ENCODE peak calls at places on chromosomes 3 and 15, in eight cellular contexts. A, I, J, G, T, V, H and Z are unnamed samples.

GRCh38 chr3:117454928-117455327 is 745.3 kb downstream of the TUSC7 start:
- DNase-seq in A (no peak), T (no peak), J (no peak), V (no peak), I (no peak), H (no peak), G (no peak), Z (peak; percentile 19)

GRCh38 chr15:48560321-48561051 is 85.0 kb downstream of the FBN1 start:
- DNase-seq in T (no peak), A (no peak), H (peak; percentile 59), I (peak; percentile 60), J (no peak), V (no peak), G (peak; percentile 44), Z (peak; percentile 71)

GRCh38 chr3:11029948-11030347 is 37.4 kb downstream of the SLC6A1 start:
- DNase-seq in I (no peak), V (no peak), H (no peak), T (no peak), A (no peak), G (no peak), J (no peak), Z (no peak)

GRCh38 chr3:67083277-67083676 is 85.2 kb downstream of the KBTBD8 start:
- DNase-seq in G (peak; percentile 39), H (peak; percentile 77), A (no peak), V (no peak), I (no peak), J (no peak), T (peak; percentile 7), Z (no peak)

GRCh38 chr15:23648920-23649515 is 1.4 kb upstream of the MAGEL2 start:
- DNase-seq in V (no peak), I (no peak), A (no peak), H (no peak), G (peak; percentile 4), J (peak; percentile 45), T (no peak), Z (peak; percentile 25)

GRCh38 chr3:13103416-13104058 is 30.3 kb upstream of the IQSEC1 start:
- DNase-seq in H (no peak), J (no peak), G (no peak), T (no peak), V (no peak), I (no peak), A (no peak), Z (no peak)

GRCh38 chr15:31060429-31061140 is 40.9 kb downstream of the TRPM1 start:
- DNase-seq in V (no peak), J (no peak), I (no peak), A (no peak), T (no peak), H (no peak), G (no peak), Z (no peak)

GRCh38 chr3:185332026-185332735 is 30.8 kb upstream of the MAP3K13 start:
- DNase-seq in V (no peak), T (no peak), I (no peak), A (no peak), H (peak; percentile 81), J (no peak), G (peak; percentile 56), Z (peak; percentile 48)

GRCh38 chr3:196650740-196651311 is 11.3 kb downstream of the NRROS start:
- DNase-seq in V (peak; percentile 42), A (peak; percentile 79), H (peak; percentile 97), T (no peak), G (peak; percentile 98), I (peak; percentile 75), J (peak; percentile 64), Z (peak; percentile 96)

GRCh38 chr15:90818251-90819210 is 49.9 kb upstream of the FURIN start:
- DNase-seq in H (no peak), V (no peak), I (no peak), T (no peak), A (no peak), G (no peak), J (no peak), Z (no peak)
- H3K4me3 ChIP-seq in H (no peak overlapping the region), V (no peak overlapping the region), I (no peak overlapping the region), T (no peak overlapping the region), A (no peak overlapping the region), G (no peak overlapping the region), J (no peak overlapping the region), Z (no peak overlapping the region)

GRCh38 chr3:16801698-16802097 is 83.1 kb upstream of the PLCL2 start:
- DNase-seq in J (no peak), V (no peak), A (no peak), G (peak; percentile 84), I (no peak), T (no peak), H (peak; percentile 51), Z (peak; percentile 40)
- H3K4me3 ChIP-seq in J (no peak overlapping the region), V (no peak overlapping the region), A (no peak overlapping the region), G (no peak overlapping the region), I (no peak overlapping the region), T (no peak overlapping the region), H (no peak overlapping the region), Z (no peak overlapping the region)

DNA sequence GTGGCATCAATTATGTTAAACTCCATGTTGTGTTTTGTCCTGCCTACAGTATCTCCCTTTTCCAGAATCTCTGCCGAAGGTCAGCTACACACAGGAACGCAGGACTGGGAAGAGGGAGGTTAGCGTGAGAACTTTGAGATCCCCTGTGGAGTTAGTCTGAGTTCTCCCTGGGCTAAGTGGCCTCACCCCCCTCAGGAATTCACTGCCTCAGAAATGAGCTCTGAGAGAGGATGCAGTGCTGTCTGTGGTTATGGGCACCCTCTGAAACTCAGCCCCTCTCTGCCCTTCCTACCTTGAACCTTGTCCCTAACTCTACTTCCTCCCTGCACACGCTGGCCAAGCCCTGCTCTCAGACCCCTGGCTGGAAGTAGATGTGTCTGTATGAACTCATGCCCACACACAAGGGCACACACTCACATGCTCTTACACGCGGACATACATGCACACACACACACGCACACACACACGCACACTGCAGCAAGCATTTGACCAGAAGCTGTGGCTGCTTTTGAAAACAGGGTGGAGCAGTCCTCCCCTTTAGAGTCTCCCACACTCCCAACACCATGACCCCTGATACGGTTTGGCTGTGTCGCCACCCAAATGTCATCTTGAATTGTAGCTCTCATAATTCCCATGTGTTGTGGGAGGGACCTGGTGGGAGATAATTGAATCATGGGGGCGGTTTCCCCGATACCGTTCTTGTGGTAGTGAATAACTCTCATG is 5.3 kb upstream of the VIPR1 start:
- DNase-seq in G (peak; percentile 44), J (no peak), H (peak; percentile 71), I (no peak), T (no peak), V (no peak), A (no peak), Z (peak; percentile 68)
- H3K4me3 ChIP-seq in G (no peak overlapping the region), J (no peak overlapping the region), H (no peak overlapping the region), I (peak overlapping the region; percentile 18), T (no peak overlapping the region), V (no peak overlapping the region), A (no peak overlapping the region), Z (peak overlapping the region; percentile 48)

DNA sequence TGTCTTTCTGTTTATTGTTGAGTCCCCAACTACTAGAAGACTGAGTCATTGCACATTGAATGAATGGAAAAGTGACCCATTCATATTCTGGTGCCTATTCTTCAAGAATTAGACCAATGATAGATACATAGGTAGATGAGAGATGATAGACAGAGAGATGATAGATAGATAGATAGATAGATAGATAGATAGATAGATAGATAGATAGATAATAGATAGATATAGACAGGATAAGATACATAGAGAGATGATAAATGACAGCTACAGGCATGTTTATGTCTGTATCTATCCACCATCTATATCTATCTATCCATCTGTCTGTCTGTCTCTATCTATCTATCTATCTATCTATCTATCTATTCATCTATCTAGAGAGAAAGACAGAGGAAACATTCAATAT is 170.3 kb upstream of the ARRDC4 start:
- DNase-seq in I (no peak), H (no peak), V (no peak), A (no peak), J (no peak), G (no peak), T (no peak), Z (no peak)
- H3K4me3 ChIP-seq in I (no peak overlapping the region), H (no peak overlapping the region), V (no peak overlapping the region), A (no peak overlapping the region), J (no peak overlapping the region), G (no peak overlapping the region), T (no peak overlapping the region), Z (no peak overlapping the region)

GRCh38 chr3:114456742-114457141 is 162.9 kb downstream of the TIGIT start:
- DNase-seq in H (no peak), G (no peak), I (no peak), T (no peak), J (no peak), V (no peak), A (no peak), Z (no peak)

GRCh38 chr3:114452176-114452744 is 158.4 kb downstream of the TIGIT start:
- DNase-seq in A (no peak), T (no peak), J (peak; percentile 8), V (no peak), I (no peak), G (no peak), H (no peak), Z (no peak)

GRCh38 chr3:114453296-114453888 is 159.6 kb downstream of the TIGIT start:
- DNase-seq in J (no peak), A (no peak), V (no peak), T (no peak), H (no peak), I (no peak), G (no peak), Z (no peak)

GRCh38 chr3:114455432-114455831 is 161.6 kb downstream of the TIGIT start:
- DNase-seq in T (no peak), H (no peak), J (no peak), V (no peak), G (no peak), A (no peak), I (no peak), Z (no peak)

DNA sequence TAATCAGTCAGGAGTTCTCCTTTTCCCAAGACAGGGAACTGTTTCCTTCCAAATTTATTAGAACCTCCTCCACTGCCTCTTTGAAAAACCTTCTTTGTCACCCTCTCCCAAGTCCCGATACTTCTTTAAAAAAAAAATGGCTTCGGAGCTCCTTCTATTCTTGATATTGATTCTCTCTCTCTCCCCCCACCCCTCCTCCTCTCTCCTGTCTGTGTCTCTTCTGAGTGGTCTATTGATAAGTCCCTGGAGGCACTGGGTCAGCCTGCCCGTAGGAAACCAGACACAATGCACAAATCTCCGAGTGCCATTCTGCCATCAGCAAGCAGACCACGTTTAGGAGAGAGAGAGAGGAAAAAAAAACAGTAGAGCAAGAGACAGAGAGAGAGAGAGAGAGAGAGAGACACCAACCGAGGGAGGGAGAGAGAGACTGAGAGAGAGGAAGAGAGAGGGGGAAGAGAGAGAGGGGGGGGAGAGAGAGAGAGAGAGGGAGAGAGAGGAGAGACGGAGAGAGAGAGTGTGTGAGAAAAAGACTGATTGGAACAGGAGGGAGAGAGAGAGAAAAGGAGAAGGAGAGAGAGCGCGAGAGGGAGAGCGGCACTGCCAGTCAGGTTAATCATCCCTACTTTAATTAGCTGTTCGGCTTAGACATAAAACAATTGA is 160.9 kb downstream of the TIGIT start:
- DNase-seq in V (no peak), H (peak; percentile 55), J (peak; percentile 10), T (no peak), A (no peak), G (peak; percentile 34), I (no peak), Z (peak; percentile 23)
- H3K4me3 ChIP-seq in V (peak overlapping the region; percentile 26), H (peak overlapping the region; percentile 25), J (peak overlapping the region; percentile 42), T (peak overlapping the region; percentile 18), A (no peak overlapping the region), G (peak overlapping the region; percentile 46), I (peak overlapping the region; percentile 56), Z (peak overlapping the region; percentile 77)

GRCh38 chr3:105869982-105870381 is 1.2 kb upstream of the CBLB start:
- DNase-seq in J (no peak), A (no peak), G (no peak), T (no peak), V (no peak), I (no peak), H (no peak), Z (peak; percentile 22)
- H3K4me3 ChIP-seq in J (peak overlapping the region; percentile 39), A (peak overlapping the region; percentile 91), G (peak overlapping the region; percentile 88), T (no peak overlapping the region), V (no peak overlapping the region), I (peak overlapping the region; percentile 80), H (peak overlapping the region; percentile 93), Z (peak overlapping the region; percentile 92)